ENCODE peak calls at places on chromosomes 11 and 22, in four cellular contexts. Y is stimulated activated CD4-positive, alpha-beta T cell treated with anti-CD3 and anti-CD28 coated beads, Interleukin-1b, Interleukin-23, amount 100 ng/mL, for 1 hour; E is brain microvascular endothelial cell; V is PC-9. K is an unnamed sample.

GRCh38 chr11:25910090-25910489 is 421.8 kb upstream of the ANO3 start:
- DNase-seq in Y (no peak), E (no peak), V (no peak), K (peak; percentile 44)

GRCh38 chr11:31355131-31355530 is 14.4 kb downstream of the DCDC1 start:
- DNase-seq in Y (no peak), V (no peak), E (no peak), K (no peak)

GRCh38 chr11:64035581-64035980 is at the start of gene FLRT1:
- DNase-seq in E (no peak), Y (no peak), V (no peak), K (no peak)

GRCh38 chr11:102117472-102118113 is 7.3 kb downstream of the YAP1 start:
- DNase-seq in Y (no peak), E (no peak), V (no peak), K (peak; percentile 62)

GRCh38 chr22:50600541-50600940 is at the start of gene MAPK8IP2:
- DNase-seq in V (no peak), Y (no peak), E (no peak), K (no peak)

GRCh38 chr11:2212411-2213251 is 41.0 kb upstream of the TH start:
- DNase-seq in Y (no peak), E (no peak), V (no peak), K (no peak)

GRCh38 chr22:38176170-38176741 is 5.4 kb downstream of the PLA2G6 start:
- DNase-seq in E (peak; percentile 89), Y (no peak), V (no peak), K (peak; percentile 70)

GRCh38 chr22:27987557-27987956 is 68.5 kb upstream of the PITPNB start:
- DNase-seq in V (peak; percentile 27), E (peak; percentile 79), Y (no peak), K (peak; percentile 65)

GRCh38 chr11:121838571-121838970 is 277.4 kb downstream of the BLID start:
- DNase-seq in V (no peak), E (no peak), Y (no peak), K (no peak)

K was measured in ELR.